ENCODE peak calls at places on chromosomes 11 and 22, in five cellular contexts. Q is SK-N-SH, O is K562, S is HepG2, A is GM12878. N is an unnamed sample.
A peak's percentile ranks its signal among the peaks of the same experiment; 100 is the strongest.

GRCh38 chr11:118998388-118998717 is 415 bp downstream of the CENATAC start:
- DNase-seq in S (no peak), A (no peak), Q (no peak), O (no peak), N (no peak)

GRCh38 chr11:85685820-85686459 is at the start of gene CCDC89:
- DNase-seq in S (peak; percentile 68), Q (peak; percentile 79), A (no peak), O (peak; percentile 32), N (peak; percentile 99)

GRCh38 chr11:124082371-124082770 is 32.9 kb upstream of the VWA5A start:
- DNase-seq in O (no peak), S (no peak), A (no peak), Q (no peak), N (no peak)

GRCh38 chr22:49995059-49995412 is 17.5 kb downstream of the IL17REL start:
- DNase-seq in A (no peak), S (no peak), Q (peak; percentile 13), O (no peak), N (no peak)

GRCh38 chr22:19043111-19044085 is 78.8 kb downstream of the DGCR2 start:
- DNase-seq in S (no peak), Q (no peak), O (no peak), A (no peak), N (peak; percentile 15)

GRCh38 chr22:29394931-29395581 is 6.7 kb upstream of the AP1B1 start:
- DNase-seq in Q (peak; percentile 82), A (no peak), S (peak; percentile 70), O (peak; percentile 78), N (peak; percentile 72)

GRCh38 chr22:49960967-49961600 is 512 bp downstream of the PIM3 start:
- DNase-seq in S (no peak), O (peak; percentile 57), Q (peak; percentile 66), A (no peak), N (no peak)

GRCh38 chr11:70709596-70709995 is 311.3 kb downstream of the CTTN start:
- DNase-seq in S (no peak), Q (no peak), A (no peak), O (no peak), N (no peak)

GRCh38 chr11:133928628-133929059 is 28.1 kb downstream of the IGSF9B start:
- DNase-seq in Q (peak; percentile 81), A (no peak), O (no peak), S (no peak), N (no peak)

GRCh38 chr11:121932646-121933185 is 183.3 kb downstream of the BLID start:
- DNase-seq in Q (no peak), A (no peak), O (no peak), S (peak; percentile 13), N (no peak)

GRCh38 chr11:93049740-93050139 is 80.3 kb downstream of the MTNR1B start:
- DNase-seq in Q (no peak), O (no peak), A (no peak), S (no peak), N (no peak)

GRCh38 chr11:40314327-40314726 is 1145.1 kb downstream of the LRRC4C start:
- DNase-seq in O (no peak), S (no peak), Q (no peak), A (no peak), N (peak; percentile 43)

GRCh38 chr11:4607111-4607510 is 920 bp downstream of the TRIM68 start:
- DNase-seq in A (no peak), Q (no peak), O (peak; percentile 6), S (no peak), N (peak; percentile 7)

GRCh38 chr11:61702701-61703312 is 22.6 kb downstream of the DAGLA start:
- DNase-seq in Q (no peak), O (no peak), A (no peak), S (no peak), N (no peak)

GRCh38 chr22:46436595-46437163 is 100.7 kb downstream of the CELSR1 start:
- DNase-seq in O (no peak), A (no peak), Q (no peak), S (no peak), N (peak; percentile 63)

GRCh38 chr11:73218106-73218829 is at the start of gene P2RY2:
- DNase-seq in S (peak; percentile 53), O (no peak), Q (peak; percentile 86), A (no peak), N (no peak)

GRCh38 chr11:35873721-35874120 is 70.1 kb upstream of the LDLRAD3 start:
- DNase-seq in A (no peak), S (no peak), O (no peak), Q (no peak), N (no peak)

GRCh38 chr11:35878736-35879135 is 65.1 kb upstream of the LDLRAD3 start:
- DNase-seq in Q (no peak), O (no peak), A (no peak), S (no peak), N (no peak)

GRCh38 chr11:35875466-35875865 is 68.4 kb upstream of the LDLRAD3 start:
- DNase-seq in O (no peak), A (no peak), S (no peak), Q (no peak), N (no peak)

GRCh38 chr11:35879361-35879760 is 64.5 kb upstream of the LDLRAD3 start:
- DNase-seq in S (no peak), Q (no peak), O (no peak), A (no peak), N (no peak)

DNA sequence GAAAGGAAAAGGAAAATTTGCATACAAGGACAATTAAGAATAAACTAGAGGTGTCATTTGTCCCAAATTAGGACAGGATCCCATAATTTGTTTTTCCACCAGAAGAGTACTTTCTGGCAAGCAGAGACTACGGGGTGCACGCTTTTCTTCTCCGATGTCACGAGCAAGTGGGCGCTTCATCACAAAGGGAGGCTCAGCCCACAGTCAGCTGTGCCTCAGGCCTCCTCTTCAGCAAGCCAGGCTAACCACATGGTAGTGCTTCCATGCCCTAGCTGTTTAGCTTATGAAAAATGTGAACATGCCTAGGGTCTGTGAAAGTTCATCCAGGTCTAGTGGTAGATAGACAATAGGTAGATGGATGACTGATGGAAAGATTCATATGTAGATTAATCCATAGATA is 68.8 kb upstream of the LDLRAD3 start:
- DNase-seq in Q (no peak), S (no peak), A (no peak), O (no peak), N (no peak)
- TF ChIP-seq SMC3 in Q (no peak), S (no peak), A (no peak), O (no peak), N (no peak)

GRCh38 chr11:41383768-41384167 is 75.7 kb downstream of the LRRC4C start:
- DNase-seq in O (no peak), Q (no peak), S (no peak), A (no peak), N (no peak)

GRCh38 chr11:41377709-41378394 is 81.6 kb downstream of the LRRC4C start:
- DNase-seq in O (no peak), Q (no peak), A (no peak), S (no peak), N (no peak)

GRCh38 chr11:41379084-41379483 is 80.4 kb downstream of the LRRC4C start:
- DNase-seq in S (no peak), O (no peak), A (no peak), Q (no peak), N (no peak)

GRCh38 chr11:41382927-41383326 is 76.5 kb downstream of the LRRC4C start:
- DNase-seq in S (no peak), Q (no peak), A (no peak), O (no peak), N (no peak)
- H2AFZ ChIP-seq in S (no peak overlapping the region), Q (no peak overlapping the region), A (no peak overlapping the region), O (no peak overlapping the region), N (no peak overlapping the region)

DNA sequence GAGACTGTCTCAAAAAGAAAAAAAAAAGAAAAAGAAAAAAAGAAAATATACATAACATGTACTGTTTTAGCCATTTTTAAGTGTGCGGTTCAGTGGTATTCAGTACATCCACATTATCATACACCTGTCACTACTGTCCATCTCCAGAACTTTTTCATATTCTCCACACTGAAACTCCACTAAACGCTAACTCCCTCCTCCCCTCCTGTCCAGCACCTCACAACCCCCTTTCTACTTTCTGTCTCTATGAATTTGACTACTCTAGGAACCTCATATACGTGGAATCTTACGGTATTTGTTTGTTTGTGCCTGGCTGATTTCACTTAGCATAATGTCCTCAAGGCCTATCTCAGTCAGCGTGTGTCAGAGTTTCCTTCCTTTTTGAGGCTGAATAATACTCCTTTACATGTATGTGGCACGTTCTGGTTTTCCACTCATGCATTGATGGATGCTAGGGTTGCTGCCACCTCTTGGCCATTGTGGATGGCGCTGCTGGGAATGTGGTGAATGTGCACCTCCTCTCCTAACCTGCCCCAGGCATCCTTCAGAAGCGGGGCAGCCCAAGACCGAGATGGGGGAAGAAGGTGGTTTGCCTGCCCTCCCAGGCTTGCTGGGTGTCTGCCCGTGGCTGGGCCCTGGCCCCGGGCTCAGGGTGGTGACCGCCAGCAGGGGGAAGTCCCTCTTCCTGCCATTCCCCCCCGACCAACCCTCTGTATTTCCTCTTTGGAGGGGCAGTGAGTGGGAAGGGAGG is 60.5 kb downstream of the BCR start:
- DNase-seq in S (no peak), Q (peak; percentile 57), O (peak; percentile 67), A (no peak), N (no peak)
- TF ChIP-seq SMC3 in S (peak; percentile 33), Q (peak; percentile 36), O (no peak), A (no peak), N (no peak)

DNA sequence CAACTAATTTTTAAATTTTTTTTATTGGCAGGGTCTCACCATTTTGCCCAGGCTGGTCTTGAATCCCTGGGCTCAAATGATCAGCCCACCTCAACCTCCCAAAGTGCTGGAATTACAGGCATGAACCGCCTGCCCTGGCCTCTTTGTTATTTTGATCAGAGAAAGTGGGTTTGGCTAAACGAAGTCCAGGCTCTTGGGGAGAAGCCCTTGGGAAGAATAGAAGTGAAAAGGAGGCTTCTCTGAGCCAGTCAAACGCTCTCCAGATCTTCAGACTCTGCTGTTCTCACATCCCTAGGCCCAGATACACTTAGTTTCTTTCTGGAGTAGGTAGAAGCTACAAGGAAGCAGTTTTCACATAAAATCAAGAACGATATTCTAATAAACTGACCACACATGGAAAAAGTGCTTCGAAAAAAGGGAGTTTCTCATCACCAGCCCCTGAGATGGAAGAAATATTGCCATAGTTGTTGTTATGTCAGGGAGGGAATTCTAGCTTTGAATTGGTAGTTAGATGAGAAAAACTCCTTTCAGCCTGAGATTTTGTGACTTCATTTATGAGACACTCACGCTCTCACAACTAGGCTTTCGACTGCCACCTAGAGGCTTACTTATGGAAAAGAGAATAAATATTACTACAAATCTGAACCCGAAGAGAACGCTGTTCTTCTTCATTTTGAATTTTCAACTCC is 41.7 kb upstream of the AQP11 start:
- DNase-seq in O (peak; percentile 70), S (peak; percentile 56), A (peak; percentile 38), Q (peak; percentile 50), N (peak; percentile 79)
- H2AFZ ChIP-seq in O (peak overlapping the region; percentile 33), S (no peak overlapping the region), A (peak overlapping the region; percentile 41), Q (peak overlapping the region; percentile 62), N (peak overlapping the region; percentile 78)

DNA sequence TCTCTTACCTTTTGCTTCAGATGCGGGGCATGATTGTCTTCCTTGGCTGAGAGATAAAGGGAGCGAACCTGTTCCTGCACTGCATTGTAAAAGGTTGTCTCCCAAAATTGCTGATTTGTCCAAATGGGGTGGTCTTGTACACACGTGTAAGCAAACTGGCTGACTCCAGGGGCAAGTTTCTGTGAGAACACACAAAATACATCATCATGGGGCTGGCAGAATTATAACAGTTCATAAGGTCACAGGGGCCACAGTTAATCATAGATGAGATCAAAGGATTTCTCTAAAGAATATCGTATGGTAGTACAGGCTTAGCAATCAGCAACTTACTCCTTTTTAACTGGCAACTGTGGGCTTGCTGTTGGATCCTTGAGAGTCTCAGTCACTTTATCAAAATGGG is 194.3 kb downstream of the SWAP70 start:
- DNase-seq in A (no peak), S (peak; percentile 23), Q (peak; percentile 6), O (no peak), N (no peak)
- TF ChIP-seq SMC3 in A (no peak), S (no peak), Q (no peak), O (no peak), N (no peak)

GRCh38 chr11:19552100-19552499 is 160.5 kb upstream of the NAV2 start:
- DNase-seq in S (no peak), Q (no peak), A (no peak), O (no peak), N (no peak)
- H2AFZ ChIP-seq in S (no peak overlapping the region), Q (no peak overlapping the region), A (no peak overlapping the region), O (no peak overlapping the region), N (no peak overlapping the region)